ENCODE peak calls at places on chromosome 15, in six cellular contexts. J, I, Y, T, E and C are unnamed samples.

GRCh38 chr15:41980654-41981323 is 8.4 kb upstream of the EHD4 start:
- DNase-seq in J (no peak), I (no peak), Y (no peak), T (no peak), E (no peak), C (no peak)

GRCh38 chr15:50248994-50249586 is 16.4 kb downstream of the HDC start:
- DNase-seq in J (no peak), I (no peak), Y (no peak), T (no peak), E (no peak), C (no peak)

GRCh38 chr15:96234109-96234892 is 96.2 kb upstream of the NR2F2 start:
- DNase-seq in J (no peak), I (peak; percentile 61), Y (peak; percentile 75), T (no peak), E (no peak), C (no peak)

GRCh38 chr15:38168472-38169057 is 84.1 kb upstream of the SPRED1 start:
- DNase-seq in J (no peak), I (no peak), Y (no peak), T (no peak), E (no peak), C (no peak)

GRCh38 chr15:79680721-79681120 is 216.1 kb downstream of the MTHFS start:
- DNase-seq in J (no peak), I (peak; percentile 71), Y (peak; percentile 79), T (no peak), E (no peak), C (no peak)

GRCh38 chr15:73244333-73244732 is 124.4 kb downstream of the HCN4 start:
- DNase-seq in J (no peak), I (no peak), Y (no peak), T (no peak), E (no peak), C (no peak)

GRCh38 chr15:25439456-25439836 is 622 bp upstream of the UBE3A start:
- DNase-seq in J (peak; percentile 21), I (peak; percentile 38), Y (peak; percentile 2), T (peak; percentile 35), E (no peak), C (no peak)

GRCh38 chr15:58026051-58026450 is 39.5 kb downstream of the ALDH1A2 start:
- DNase-seq in J (no peak), I (no peak), Y (no peak), T (no peak), E (no peak), C (no peak)

GRCh38 chr15:101470548-101471239 is 18.8 kb downstream of the PCSK6 start:
- DNase-seq in J (no peak), I (no peak), Y (no peak), T (no peak), E (no peak), C (no peak)

GRCh38 chr15:31605467-31605931 is 278.9 kb downstream of the KLF13 start:
- DNase-seq in J (no peak), I (no peak), Y (peak; percentile 14), T (no peak), E (no peak), C (no peak)

GRCh38 chr15:80852676-80853075 is 73.5 kb downstream of the CEMIP start:
- DNase-seq in J (no peak), I (no peak), Y (no peak), T (peak; percentile 19), E (no peak), C (no peak)

GRCh38 chr15:95684126-95684525 is 646.4 kb upstream of the NR2F2 start:
- DNase-seq in J (no peak), I (no peak), Y (no peak), T (no peak), E (no peak), C (no peak)

GRCh38 chr15:44397869-44398268 is 29.6 kb upstream of the CTDSPL2 start:
- DNase-seq in J (no peak), I (no peak), Y (no peak), T (no peak), E (no peak), C (no peak)

GRCh38 chr15:60228096-60228495 is 169.7 kb downstream of the ANXA2 start:
- DNase-seq in J (no peak), I (no peak), Y (no peak), T (no peak), E (no peak), C (no peak)

GRCh38 chr15:77548608-77549551 is 83.8 kb downstream of the LINGO1 start:
- DNase-seq in J (no peak), I (no peak), Y (no peak), T (no peak), E (no peak), C (no peak)

GRCh38 chr15:77622212-77622941 is 10.3 kb downstream of the LINGO1 start:
- DNase-seq in J (no peak), I (no peak), Y (no peak), T (no peak), E (no peak), C (no peak)

GRCh38 chr15:40932146-40932545 is 3.0 kb downstream of the DLL4 start:
- DNase-seq in J (no peak), I (no peak), Y (no peak), T (peak; percentile 59), E (no peak), C (no peak)

GRCh38 chr15:43251863-43252241 is 14.9 kb downstream of the TGM5 start:
- DNase-seq in J (no peak), I (peak; percentile 26), Y (no peak), T (no peak), E (no peak), C (no peak)

GRCh38 chr15:55694652-55695150 is 48.3 kb downstream of the PRTG start:
- DNase-seq in J (peak; percentile 16), I (peak; percentile 67), Y (no peak), T (peak; percentile 8), E (no peak), C (no peak)

GRCh38 chr15:75420698-75421097 is 30.8 kb downstream of the SIN3A start:
- DNase-seq in J (no peak), I (no peak), Y (no peak), T (no peak), E (no peak), C (no peak)

GRCh38 chr15:57866149-57866736 is 159.7 kb downstream of the POLR2M start:
- DNase-seq in J (peak; percentile 15), I (peak; percentile 54), Y (peak; percentile 45), T (peak; percentile 9), E (no peak), C (no peak)